ENCODE peak calls at places on chromosomes 12 and 14, in nine cellular contexts. K, V, Q, I, X, A, C, U and D are unnamed samples.

GRCh38 chr12:126210448-126210847 is 1145.2 kb downstream of the AACS start:
- DNase-seq in I (no peak), Q (no peak), X (no peak), C (no peak), U (no peak), K (no peak), A (no peak), V (no peak), D (no peak)

GRCh38 chr12:49334226-49334625 is 2.8 kb downstream of the C1QL4 start:
- DNase-seq in X (no peak), K (no peak), A (no peak), U (no peak), Q (no peak), C (no peak), V (no peak), I (no peak), D (no peak)

GRCh38 chr14:51448831-51449665 is 202.7 kb upstream of the FRMD6 start:
- DNase-seq in C (no peak), U (no peak), K (no peak), A (peak), Q (no peak), V (peak), X (no peak), I (no peak), D (no peak)

GRCh38 chr12:84643993-84644392 is 268.6 kb downstream of the SLC6A15 start:
- DNase-seq in V (no peak), I (no peak), X (no peak), C (no peak), K (no peak), Q (no peak), U (no peak), A (no peak), D (no peak)

GRCh38 chr14:35438910-35439713 is 34.6 kb upstream of the NFKBIA start:
- DNase-seq in U (no peak), I (no peak), V (no peak), A (no peak), Q (no peak), C (peak), X (peak), K (peak), D (peak)

GRCh38 chr14:73365727-73366126 is 92.6 kb downstream of the NUMB start:
- DNase-seq in C (no peak), V (no peak), A (peak), Q (no peak), X (no peak), I (no peak), U (no peak), K (no peak), D (no peak)

GRCh38 chr12:93518725-93519124 is 51.4 kb downstream of the MRPL42 start:
- DNase-seq in K (no peak), Q (peak), A (peak), V (peak), C (peak), X (no peak), I (no peak), U (no peak), D (no peak)

GRCh38 chr12:51959211-51959610 is 7.7 kb downstream of the ACVR1B start:
- DNase-seq in C (no peak), I (no peak), K (no peak), A (no peak), Q (no peak), V (no peak), X (no peak), U (peak), D (no peak)

GRCh38 chr14:59075503-59075902 is 113.0 kb upstream of the DAAM1 start:
- DNase-seq in X (no peak), V (no peak), I (no peak), C (no peak), U (no peak), K (no peak), A (no peak), Q (no peak), D (no peak)

GRCh38 chr14:21940887-21941855 is 267.6 kb upstream of the OR4E1 start:
- DNase-seq in A (peak), C (peak), X (peak), K (peak), V (no peak), I (peak), U (no peak), Q (peak), D (peak)

GRCh38 chr12:94020335-94020734 is 128.0 kb upstream of the PLXNC1 start:
- DNase-seq in K (no peak), I (no peak), C (no peak), V (peak), Q (no peak), U (no peak), X (no peak), A (no peak), D (no peak)

GRCh38 chr12:15534322-15534721 is 212.0 kb downstream of the PTPRO start:
- DNase-seq in K (no peak), A (peak), Q (no peak), I (no peak), C (peak), U (no peak), V (no peak), X (no peak), D (no peak)

GRCh38 chr12:51520576-51521325 is 70.3 kb upstream of the SCN8A start:
- DNase-seq in C (no peak), Q (no peak), V (no peak), X (no peak), I (no peak), A (no peak), U (no peak), K (no peak), D (no peak)

GRCh38 chr12:122326597-122326996 is 60.3 kb upstream of the VPS33A start:
- DNase-seq in U (no peak), V (no peak), C (no peak), I (no peak), Q (no peak), X (no peak), K (no peak), A (no peak), D (no peak)

GRCh38 chr14:66284346-66284745 is 201.8 kb upstream of the CCDC196 start:
- DNase-seq in I (no peak), U (no peak), C (peak), A (no peak), K (peak), Q (no peak), V (no peak), X (no peak), D (no peak)

GRCh38 chr14:28398501-28398900 is 368.1 kb upstream of the FOXG1 start:
- DNase-seq in K (no peak), C (no peak), I (no peak), U (no peak), A (no peak), X (no peak), Q (peak), V (no peak), D (no peak)

GRCh38 chr12:4956054-4956453 is 46.3 kb downstream of the KCNA1 start:
- DNase-seq in C (no peak), U (no peak), X (no peak), A (no peak), Q (no peak), I (no peak), K (no peak), V (no peak), D (no peak)

GRCh38 chr12:107513184-107513583 is 172.4 kb upstream of the PWP1 start:
- DNase-seq in K (no peak), V (no peak), Q (no peak), C (no peak), X (no peak), U (no peak), A (no peak), I (no peak), D (no peak)

GRCh38 chr14:90521930-90522483 is 125.2 kb downstream of the CALM1 start:
- DNase-seq in Q (no peak), I (no peak), X (no peak), V (no peak), A (no peak), K (no peak), U (no peak), C (no peak), D (no peak)

GRCh38 chr14:105450864-105451720 is 23.5 kb upstream of the CRIP2 start:
- DNase-seq in C (no peak), U (no peak), I (no peak), A (no peak), K (no peak), X (no peak), V (no peak), Q (no peak), D (no peak)

GRCh38 chr12:59388694-59389093 is 207.1 kb upstream of the SLC16A7 start:
- DNase-seq in I (no peak), Q (no peak), A (no peak), U (no peak), K (no peak), V (no peak), C (no peak), X (no peak), D (no peak)

GRCh38 chr14:96125536-96125935 is 79.1 kb upstream of the BDKRB2 start:
- DNase-seq in K (no peak), U (peak), C (no peak), A (peak), V (no peak), I (no peak), Q (no peak), X (no peak), D (no peak)

GRCh38 chr14:85579957-85580356 is 50.0 kb downstream of the FLRT2 start:
- DNase-seq in X (no peak), Q (no peak), V (no peak), A (no peak), I (no peak), K (no peak), C (no peak), U (no peak), D (no peak)

GRCh38 chr14:81018245-81018644 is 62.8 kb downstream of the TSHR start:
- DNase-seq in X (no peak), I (no peak), K (no peak), U (no peak), C (no peak), Q (no peak), V (no peak), A (no peak), D (no peak)

GRCh38 chr14:69234106-69234505 is 25.9 kb upstream of the GALNT16 start:
- DNase-seq in X (no peak), I (no peak), Q (no peak), C (no peak), A (no peak), K (no peak), U (no peak), V (no peak), D (no peak)

GRCh38 chr12:64522807-64523206 is 70.9 kb downstream of the TBK1 start:
- DNase-seq in V (no peak), X (no peak), I (no peak), U (no peak), C (no peak), A (no peak), Q (no peak), K (no peak), D (no peak)

GRCh38 chr12:126159139-126159538 is 1093.9 kb downstream of the AACS start:
- DNase-seq in K (no peak), A (no peak), C (no peak), X (no peak), U (no peak), I (no peak), V (no peak), Q (no peak), D (no peak)

GRCh38 chr14:28766505-28767238 is at the start of gene FOXG1:
- DNase-seq in A (no peak), X (peak), V (no peak), C (peak), Q (no peak), K (no peak), U (no peak), I (no peak), D (no peak)

GRCh38 chr12:50351120-50352043 is 45.0 kb downstream of the FAM186A start:
- DNase-seq in U (peak), V (no peak), K (no peak), Q (no peak), C (no peak), I (no peak), A (no peak), X (peak), D (no peak)

GRCh38 chr12:81639196-81639595 is 120.0 kb downstream of the PPFIA2 start:
- DNase-seq in K (no peak), A (no peak), X (no peak), I (no peak), V (no peak), Q (no peak), C (no peak), U (no peak), D (no peak)

GRCh38 chr12:78864483-78865296 is at the start of gene SYT1:
- DNase-seq in K (no peak), I (no peak), Q (peak), X (peak), C (peak), V (peak), A (peak), U (peak), D (peak)

GRCh38 chr12:109567967-109568366 is 5.3 kb downstream of the MMAB start:
- DNase-seq in C (no peak), K (no peak), V (no peak), X (no peak), Q (no peak), I (no peak), A (no peak), U (no peak), D (no peak)

GRCh38 chr14:23694085-23694975 is 58.2 kb downstream of the DHRS2 start:
- DNase-seq in V (peak), A (no peak), U (no peak), X (no peak), I (no peak), C (no peak), K (no peak), Q (peak), D (no peak)

GRCh38 chr14:72801381-72801812 is 92.5 kb downstream of the DPF3 start:
- DNase-seq in X (no peak), Q (peak), K (peak), U (no peak), I (no peak), A (peak), V (peak), C (peak), D (no peak)

GRCh38 chr12:93664573-93665138 is 12.5 kb upstream of the CRADD start:
- DNase-seq in I (no peak), K (no peak), A (peak), U (no peak), C (peak), Q (no peak), V (no peak), X (no peak), D (no peak)

GRCh38 chr12:91178139-91178561 is 4.5 kb downstream of the DCN start:
- DNase-seq in X (no peak), U (no peak), Q (peak), A (peak), I (no peak), V (peak), C (peak), K (peak), D (no peak)

GRCh38 chr14:103126873-103127304 is 3.6 kb downstream of the TNFAIP2 start:
- DNase-seq in X (peak), U (peak), V (no peak), I (no peak), A (no peak), K (no peak), Q (no peak), C (no peak), D (no peak)

GRCh38 chr12:132114667-132115066 is 29.5 kb downstream of the DDX51 start:
- DNase-seq in Q (no peak), I (no peak), X (no peak), K (no peak), V (no peak), C (no peak), U (no peak), A (no peak), D (no peak)